ENCODE peak calls at places on chromosomes 11 and 22, in seven cellular contexts. M, B, Q, Y, L, G and J are unnamed samples.

GRCh38 chr11:8006349-8006977 is 19.3 kb downstream of the EIF3F start:
- DNase-seq in M (peak), Y (no peak), G (peak), B (peak), L (peak), Q (peak), J (no peak)

GRCh38 chr22:23892130-23892529 is 2.1 kb upstream of the MIF start:
- DNase-seq in L (no peak), G (no peak), Q (no peak), B (no peak), Y (no peak), M (no peak), J (no peak)

GRCh38 chr11:10139656-10140055 is 154.4 kb downstream of the SBF2 start:
- DNase-seq in B (no peak), M (no peak), Q (no peak), G (peak), L (peak), Y (peak), J (peak)

GRCh38 chr11:92717240-92717639 is 252.2 kb upstream of the MTNR1B start:
- DNase-seq in L (no peak), Q (no peak), M (no peak), Y (no peak), B (no peak), G (peak), J (no peak)

GRCh38 chr11:12602421-12602820 is 71.8 kb upstream of the TEAD1 start:
- DNase-seq in B (no peak), L (peak), G (no peak), Y (no peak), M (no peak), Q (no peak), J (no peak)

GRCh38 chr11:112655386-112655785 is 305.8 kb upstream of the NCAM1 start:
- DNase-seq in Q (no peak), Y (peak), B (peak), M (peak), L (peak), G (no peak), J (peak)

GRCh38 chr22:46274381-46274780 is 6.6 kb downstream of the TTC38 start:
- DNase-seq in G (no peak), M (no peak), L (no peak), Y (no peak), Q (no peak), B (no peak), J (no peak)

GRCh38 chr11:66891849-66892660 is 35.2 kb downstream of the LRFN4 start:
- DNase-seq in G (peak), M (no peak), Q (no peak), Y (peak), B (peak), L (peak), J (peak)

GRCh38 chr22:44907765-44908737 is 101.8 kb downstream of the PHF21B start:
- DNase-seq in B (no peak), M (no peak), Y (no peak), L (no peak), G (no peak), Q (no peak), J (no peak)

GRCh38 chr11:122242731-122243130 is 126.7 kb upstream of the BLID start:
- DNase-seq in G (no peak), Y (no peak), M (no peak), B (no peak), L (no peak), Q (no peak), J (no peak)

GRCh38 chr11:36300651-36301050 is 4.6 kb downstream of the PRR5L start:
- DNase-seq in M (peak), L (peak), Y (no peak), G (no peak), B (peak), Q (peak), J (no peak)

GRCh38 chr11:134573857-134574256 is 161.8 kb upstream of the B3GAT1 start:
- DNase-seq in M (no peak), B (no peak), Y (no peak), G (no peak), L (no peak), Q (no peak), J (no peak)

GRCh38 chr22:45888221-45889092 is 88.5 kb downstream of the WNT7B start:
- DNase-seq in M (no peak), Y (no peak), Q (no peak), B (no peak), G (no peak), L (no peak), J (no peak)

GRCh38 chr11:75303544-75304224 is 47.8 kb downstream of the ARRB1 start:
- DNase-seq in Q (no peak), B (no peak), L (no peak), M (no peak), Y (no peak), G (no peak), J (no peak)

DNA sequence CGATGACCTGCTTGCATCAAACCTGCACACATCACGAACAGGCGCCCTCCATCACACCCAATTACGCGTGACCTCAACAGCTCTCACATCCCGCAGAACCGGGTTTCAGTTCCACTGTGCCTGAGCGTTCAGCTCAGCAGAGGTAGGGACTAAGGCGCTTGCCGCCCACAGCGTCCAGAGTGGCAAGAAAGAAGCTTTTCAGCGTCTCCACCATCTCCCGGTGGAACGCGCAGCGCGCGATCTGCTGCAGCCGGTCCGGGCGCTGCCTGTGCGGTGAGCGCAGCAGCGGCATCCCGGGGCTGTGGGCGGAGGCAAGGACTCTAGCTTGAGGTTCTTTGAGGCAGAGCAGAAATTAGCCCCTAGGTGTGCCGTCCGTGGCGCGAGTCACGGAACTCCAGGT is 1.5 kb upstream of the CALCA start:
- DNase-seq in Q (no peak), L (no peak), G (peak), Y (no peak), M (no peak), B (no peak), J (no peak)
- H3K4me3 ChIP-seq in Q (no peak), L (no peak), G (no peak), Y (no peak), M (peak), B (peak), J (peak)

GRCh38 chr11:131982154-131982553 is 611.7 kb downstream of the NTM start:
- DNase-seq in L (no peak), Y (no peak), M (no peak), Q (no peak), G (no peak), B (no peak), J (no peak)
- H3K4me3 ChIP-seq in L (no peak), Y (no peak), M (no peak), Q (no peak), G (no peak), B (no peak), J (no peak)

GRCh38 chr22:30040499-30041055 is 39.7 kb upstream of the HORMAD2 start:
- DNase-seq in M (no peak), G (no peak), B (no peak), Q (no peak), L (no peak), Y (no peak), J (no peak)

GRCh38 chr22:30033891-30034290 is 46.4 kb upstream of the HORMAD2 start:
- DNase-seq in L (no peak), Y (no peak), G (no peak), B (no peak), Q (no peak), M (no peak), J (no peak)

GRCh38 chr22:30033137-30033536 is 47.1 kb upstream of the HORMAD2 start:
- DNase-seq in G (no peak), B (no peak), Y (no peak), M (no peak), L (no peak), Q (no peak), J (no peak)

GRCh38 chr22:30038219-30038618 is 42.0 kb upstream of the HORMAD2 start:
- DNase-seq in L (peak), B (peak), Y (no peak), M (no peak), G (peak), Q (no peak), J (peak)

DNA sequence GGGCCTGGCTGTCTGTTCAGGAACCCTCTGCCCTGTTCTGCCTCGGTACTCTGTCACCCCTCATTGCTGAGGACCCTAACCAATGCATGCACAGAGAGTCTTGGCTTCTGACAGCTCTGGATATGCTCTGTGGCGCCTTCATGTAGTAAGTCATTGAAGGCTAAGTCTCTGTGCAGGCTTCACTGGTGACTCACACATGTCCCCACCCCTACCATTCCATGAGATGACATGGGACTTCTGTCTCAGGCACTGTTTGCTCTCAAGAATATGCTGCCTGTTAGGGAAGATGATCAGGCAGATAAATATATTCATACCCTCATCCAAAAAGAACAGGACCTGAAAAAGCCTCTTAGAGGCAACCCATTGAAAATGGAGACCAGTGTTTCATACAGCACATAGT is 43.6 kb upstream of the HORMAD2 start:
- DNase-seq in B (no peak), G (peak), Q (no peak), M (no peak), L (peak), Y (no peak), J (no peak)
- H3K4me3 ChIP-seq in B (no peak), G (no peak), Q (no peak), M (no peak), L (no peak), Y (no peak), J (no peak)

GRCh38 chr11:6497069-6497839 is at the start of gene DNHD1:
- DNase-seq in Y (no peak), L (no peak), B (no peak), Q (no peak), G (no peak), M (no peak), J (no peak)
- H3K4me3 ChIP-seq in Y (no peak), L (no peak), B (no peak), Q (no peak), G (no peak), M (peak), J (no peak)